ENCODE peak calls at places on chromosomes 4 and X, in seven cellular contexts. X is HepG2, W is fibroblast of lung, L is hepatocyte, V is PC-9, R is PC-3, N is neural progenitor cell. Y is an unnamed sample.

GRCh38 chrX:29926056-29926455 is 289.3 kb upstream of the MAGEB2 start:
- DNase-seq in X (no peak), N (no peak), L (no peak), R (no peak), W (peak), V (no peak), Y (no peak)

GRCh38 chr4:101855239-101855638 is 64.7 kb downstream of the BANK1 start:
- DNase-seq in L (no peak), R (no peak), X (no peak), N (no peak), W (no peak), V (no peak), Y (no peak)

GRCh38 chr4:20181926-20182325 is 69.8 kb upstream of the SLIT2 start:
- DNase-seq in X (no peak), N (no peak), W (peak), L (no peak), V (no peak), R (no peak), Y (no peak)

GRCh38 chr4:182975806-182976205 is 58.6 kb upstream of the DCTD start:
- DNase-seq in X (no peak), R (peak), L (no peak), N (no peak), W (peak), V (peak), Y (peak)

GRCh38 chr4:89152972-89153371 is 41.6 kb downstream of the TIGD2 start:
- DNase-seq in W (peak), X (no peak), V (no peak), N (peak), R (no peak), L (no peak), Y (peak)

GRCh38 chr4:101944649-101945048 is 154.1 kb downstream of the BANK1 start:
- DNase-seq in V (no peak), X (no peak), L (no peak), N (peak), W (peak), R (peak), Y (peak)

GRCh38 chrX:68196939-68197791 is 236.1 kb downstream of the OPHN1 start:
- DNase-seq in N (peak), X (peak), L (peak), V (peak), R (peak), W (peak), Y (peak)

GRCh38 chr4:2304321-2304876 is 42.5 kb upstream of the MXD4 start:
- DNase-seq in V (peak), W (no peak), X (no peak), L (no peak), N (no peak), R (no peak), Y (no peak)

GRCh38 chr4:143667461-143667860 is 33.0 kb downstream of the FREM3 start:
- DNase-seq in V (no peak), X (no peak), N (peak), R (no peak), L (no peak), W (peak), Y (peak)

GRCh38 chr4:10926025-10926424 is 241.5 kb upstream of the CLNK start:
- DNase-seq in V (no peak), L (no peak), X (no peak), R (no peak), W (peak), N (peak), Y (peak)

GRCh38 chrX:37871626-37872302 is 24.4 kb upstream of the DYNLT3 start:
- DNase-seq in L (peak), X (no peak), W (peak), N (no peak), V (no peak), R (peak), Y (peak)

GRCh38 chr4:156945532-156945931 is 26.1 kb downstream of the PDGFC start:
- DNase-seq in W (peak), L (no peak), R (peak), N (no peak), X (no peak), V (no peak), Y (peak)

GRCh38 chr4:99087887-99088484 is 602 bp downstream of the ADH5 start:
- DNase-seq in X (peak), L (peak), W (peak), V (peak), N (peak), R (peak), Y (peak)

GRCh38 chr4:52173470-52174055 is 122.5 kb downstream of the SPATA18 start:
- DNase-seq in L (no peak), V (no peak), X (no peak), N (no peak), R (no peak), W (no peak), Y (peak)

GRCh38 chrX:26649534-26649933 is 433.6 kb downstream of the MAGEB5 start:
- DNase-seq in X (peak), V (no peak), R (peak), W (no peak), L (peak), N (peak), Y (peak)

GRCh38 chr4:83125738-83126141 is 11.2 kb upstream of the PLAC8 start:
- DNase-seq in W (no peak), V (peak), X (no peak), N (no peak), R (peak), L (peak), Y (no peak)

GRCh38 chrX:30864383-30864785 is 24.7 kb downstream of the TAB3 start:
- DNase-seq in W (no peak), X (peak), L (no peak), N (no peak), R (no peak), V (no peak), Y (no peak)

GRCh38 chr4:84916233-84916632 is 50.3 kb downstream of the WDFY3 start:
- DNase-seq in L (no peak), W (peak), R (no peak), V (no peak), X (no peak), N (no peak), Y (no peak)

GRCh38 chr4:14749910-14750309 is 252.4 kb upstream of the CPEB2 start:
- DNase-seq in X (no peak), W (peak), N (peak), V (no peak), R (peak), L (peak), Y (peak)

GRCh38 chr4:164931551-164932324 is 45.7 kb downstream of the TRIM61 start:
- DNase-seq in N (no peak), L (no peak), V (no peak), R (peak), X (no peak), W (no peak), Y (peak)

GRCh38 chr4:119721878-119722277 is 93.3 kb upstream of the PDE5A start:
- DNase-seq in X (no peak), N (no peak), V (no peak), R (peak), W (peak), L (no peak), Y (no peak)

GRCh38 chr4:101122019-101122418 is 225.3 kb downstream of the PPP3CA start:
- DNase-seq in N (no peak), W (peak), V (no peak), X (no peak), L (no peak), R (no peak), Y (peak)

GRCh38 chr4:76449362-76449767 is 14.3 kb downstream of the SHROOM3 start:
- DNase-seq in L (no peak), N (no peak), R (no peak), V (no peak), X (no peak), W (peak), Y (no peak)

GRCh38 chrX:46125139-46125538 is 420.1 kb downstream of the ZNF674 start:
- DNase-seq in N (no peak), L (no peak), W (peak), V (no peak), R (no peak), X (no peak), Y (peak)

GRCh38 chr4:78954048-78954666 is 14.9 kb upstream of the PAQR3 start:
- DNase-seq in R (peak), W (no peak), N (peak), X (peak), L (peak), V (no peak), Y (peak)

GRCh38 chr4:2511645-2512131 is 24.8 kb upstream of the FAM193A start:
- DNase-seq in X (no peak), R (no peak), V (no peak), L (no peak), N (no peak), W (no peak), Y (no peak)

GRCh38 chr4:110211007-110211769 is 12.8 kb upstream of the ELOVL6 start:
- DNase-seq in V (no peak), W (peak), R (peak), X (peak), L (peak), N (peak), Y (peak)

GRCh38 chr4:133385161-133385954 is 236.3 kb downstream of the PCDH10 start:
- DNase-seq in X (no peak), L (no peak), R (no peak), N (no peak), W (peak), V (no peak), Y (no peak)

DNA sequence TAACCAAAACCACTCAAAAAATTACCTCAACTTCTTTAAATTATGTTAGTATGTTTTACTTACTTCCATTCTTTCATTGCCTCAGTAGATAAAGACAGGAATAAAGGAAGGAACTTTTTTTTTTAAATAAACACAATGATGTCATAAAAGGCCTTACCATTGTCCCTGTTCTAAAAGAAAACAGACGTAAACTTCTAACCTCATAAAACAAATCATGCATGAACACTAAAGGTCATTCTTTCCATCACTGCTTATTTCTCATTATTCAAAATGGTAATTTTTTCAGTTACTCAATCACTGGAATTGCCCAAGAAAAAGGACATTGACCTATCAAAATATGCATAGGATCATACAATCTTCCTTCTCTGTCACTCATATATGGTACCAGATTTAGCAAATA is 32.2 kb upstream of the ARMCX2 start:
- DNase-seq in N (no peak), W (no peak), L (no peak), X (no peak), R (no peak), V (no peak), Y (no peak)
- H3K4me2 ChIP-seq in N (no peak), W (no peak), L (no peak), X (no peak), R (no peak), V (no peak), Y (no peak)

GRCh38 chr4:41750158-41750623 is 1.7 kb upstream of the PHOX2B start:
- DNase-seq in N (peak), W (no peak), X (no peak), R (no peak), L (no peak), V (no peak), Y (no peak)
- TF ChIP-seq EZH2 in N (peak), W (peak), X (no peak), R (no peak), L (peak), V (no peak), Y (peak)

GRCh38 chrX:129840334-129840733 is 3.4 kb downstream of the ZDHHC9 start:
- DNase-seq in V (no peak), L (no peak), W (no peak), R (no peak), X (peak), N (peak), Y (peak)

GRCh38 chrX:129843459-129844306 is at the start of gene ZDHHC9:
- DNase-seq in X (peak), N (peak), W (peak), V (peak), L (peak), R (peak), Y (peak)

GRCh38 chrX:129842510-129843208 is 1.0 kb downstream of the ZDHHC9 start:
- DNase-seq in R (peak), N (peak), X (peak), V (peak), W (peak), L (peak), Y (peak)

GRCh38 chrX:129845616-129846190 is 2.0 kb upstream of the ZDHHC9 start:
- DNase-seq in W (no peak), L (no peak), R (peak), N (no peak), V (peak), X (no peak), Y (no peak)

GRCh38 chrX:129843209-129843458 is 552 bp downstream of the ZDHHC9 start:
- DNase-seq in N (peak), R (no peak), V (no peak), W (no peak), X (no peak), L (peak), Y (no peak)
- H2AFZ ChIP-seq in N (no peak), R (peak), V (peak), W (no peak), X (no peak), L (peak), Y (peak)

GRCh38 chr4:187268940-187269339 is 545.3 kb upstream of the FAT1 start:
- DNase-seq in N (no peak), X (peak), V (no peak), R (peak), L (peak), W (peak), Y (peak)
- H3K4me2 ChIP-seq in N (peak), X (no peak), V (no peak), R (peak), L (no peak), W (no peak), Y (no peak)

DNA sequence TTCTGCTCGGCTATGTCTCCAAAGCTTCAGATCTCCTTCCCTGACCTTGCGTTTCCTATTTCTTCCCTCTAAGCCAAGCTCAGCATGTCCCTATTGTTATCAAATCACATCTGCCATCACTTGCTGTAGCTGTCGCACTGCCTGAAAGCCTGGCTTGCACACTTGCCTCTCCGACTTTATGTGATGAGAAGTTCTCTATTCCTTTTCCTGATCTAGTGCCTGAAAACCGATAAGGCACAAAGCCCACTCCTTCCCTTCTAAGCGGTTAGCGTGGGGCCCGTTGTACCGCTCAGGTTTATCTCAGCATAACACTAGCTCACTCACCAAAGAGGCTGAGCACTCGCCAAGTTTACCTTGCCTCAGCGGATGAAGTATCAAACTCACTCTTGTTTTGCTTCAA is 816 bp downstream of the NMU start:
- DNase-seq in N (peak), L (no peak), W (no peak), X (no peak), R (peak), V (no peak), Y (no peak)
- TF ChIP-seq EZH2 in N (no peak), L (no peak), W (peak), X (peak), R (no peak), V (no peak), Y (peak)

Y was measured in GM23248.